ENCODE peak calls at places on chromosomes 11 and 22, in seven cellular contexts. One of them, this sample, is unnamed.

GRCh38 chr11:93652161-93652597 is 9.3 kb upstream of the CEP295 start:
- DNase-seq in ovary: no peak
- DNase-seq in stomach: no peak
- DNase-seq in thyroid gland: peak
- DNase-seq in A549: no peak
- DNase-seq in transverse colon: no peak
- DNase-seq in HepG2: peak
- DNase-seq in this sample: no peak

GRCh38 chr11:45665206-45665932 is at the start of gene CHST1:
- DNase-seq in ovary: peak
- DNase-seq in A549: no peak
- DNase-seq in transverse colon: peak
- DNase-seq in HepG2: no peak
- DNase-seq in stomach: peak
- DNase-seq in thyroid gland: peak
- DNase-seq in this sample: no peak

GRCh38 chr11:61961570-61962212 is 5.7 kb downstream of the FTH1 start:
- DNase-seq in thyroid gland: peak
- DNase-seq in A549: peak
- DNase-seq in transverse colon: peak
- DNase-seq in stomach: peak
- DNase-seq in ovary: peak
- DNase-seq in HepG2: peak
- DNase-seq in this sample: no peak

GRCh38 chr11:31870609-31871309 is 59.6 kb upstream of the PAX6 start:
- DNase-seq in transverse colon: peak
- DNase-seq in HepG2: peak
- DNase-seq in stomach: peak
- DNase-seq in thyroid gland: peak
- DNase-seq in A549: peak
- DNase-seq in ovary: no peak
- DNase-seq in this sample: no peak

GRCh38 chr22:24843048-24843447 is 37.0 kb downstream of the SGSM1 start:
- DNase-seq in transverse colon: no peak
- DNase-seq in HepG2: no peak
- DNase-seq in stomach: no peak
- DNase-seq in thyroid gland: no peak
- DNase-seq in A549: no peak
- DNase-seq in ovary: no peak
- DNase-seq in this sample: no peak

GRCh38 chr11:107741044-107741823 is 29.4 kb upstream of the SLN start:
- DNase-seq in A549: no peak
- DNase-seq in HepG2: peak
- DNase-seq in transverse colon: peak
- DNase-seq in thyroid gland: no peak
- DNase-seq in ovary: no peak
- DNase-seq in stomach: no peak
- DNase-seq in this sample: no peak

GRCh38 chr22:46007003-46007847 is 30.3 kb upstream of the WNT7B start:
- DNase-seq in transverse colon: peak
- DNase-seq in thyroid gland: peak
- DNase-seq in HepG2: no peak
- DNase-seq in stomach: peak
- DNase-seq in A549: peak
- DNase-seq in ovary: peak
- DNase-seq in this sample: peak

GRCh38 chr11:116109228-116109627 is 605.0 kb upstream of the CADM1 start:
- DNase-seq in HepG2: no peak
- DNase-seq in ovary: no peak
- DNase-seq in transverse colon: no peak
- DNase-seq in stomach: no peak
- DNase-seq in thyroid gland: no peak
- DNase-seq in A549: peak
- DNase-seq in this sample: peak

GRCh38 chr11:10742460-10743208 is 8.4 kb upstream of the CTR9 start:
- DNase-seq in ovary: no peak
- DNase-seq in transverse colon: no peak
- DNase-seq in HepG2: no peak
- DNase-seq in thyroid gland: no peak
- DNase-seq in A549: no peak
- DNase-seq in stomach: no peak
- DNase-seq in this sample: no peak

GRCh38 chr11:10263929-10264328 is 30.1 kb downstream of the SBF2 start:
- DNase-seq in HepG2: no peak
- DNase-seq in transverse colon: no peak
- DNase-seq in A549: no peak
- DNase-seq in ovary: no peak
- DNase-seq in stomach: no peak
- DNase-seq in thyroid gland: no peak
- DNase-seq in this sample: no peak

GRCh38 chr11:58503361-58503856 is 4.5 kb downstream of the OR5B21 start:
- DNase-seq in HepG2: no peak
- DNase-seq in thyroid gland: no peak
- DNase-seq in ovary: no peak
- DNase-seq in A549: no peak
- DNase-seq in stomach: no peak
- DNase-seq in transverse colon: no peak
- DNase-seq in this sample: no peak

GRCh38 chr22:36334081-36334831 is 53.5 kb downstream of the MYH9 start:
- DNase-seq in ovary: no peak
- DNase-seq in A549: no peak
- DNase-seq in transverse colon: peak
- DNase-seq in HepG2: no peak
- DNase-seq in stomach: no peak
- DNase-seq in thyroid gland: no peak
- DNase-seq in this sample: no peak

GRCh38 chr22:19469421-19469820 is 9.6 kb downstream of the UFD1 start:
- DNase-seq in thyroid gland: no peak
- DNase-seq in stomach: no peak
- DNase-seq in transverse colon: no peak
- DNase-seq in ovary: no peak
- DNase-seq in HepG2: no peak
- DNase-seq in A549: no peak
- DNase-seq in this sample: no peak

GRCh38 chr11:114017723-114018122 is 41.8 kb upstream of the ZBTB16 start:
- DNase-seq in A549: no peak
- DNase-seq in stomach: no peak
- DNase-seq in thyroid gland: no peak
- DNase-seq in transverse colon: no peak
- DNase-seq in ovary: no peak
- DNase-seq in HepG2: no peak
- DNase-seq in this sample: no peak

GRCh38 chr22:39214383-39215069 is 30.3 kb downstream of the PDGFB start:
- DNase-seq in A549: peak
- DNase-seq in ovary: no peak
- DNase-seq in stomach: no peak
- DNase-seq in thyroid gland: peak
- DNase-seq in HepG2: peak
- DNase-seq in transverse colon: no peak
- DNase-seq in this sample: no peak

GRCh38 chr22:39215070-39215396 is 29.7 kb downstream of the PDGFB start:
- DNase-seq in stomach: no peak
- DNase-seq in HepG2: no peak
- DNase-seq in A549: no peak
- DNase-seq in ovary: no peak
- DNase-seq in thyroid gland: no peak
- DNase-seq in transverse colon: no peak
- DNase-seq in this sample: peak

GRCh38 chr22:39216143-39216490 is 28.7 kb downstream of the PDGFB start:
- DNase-seq in ovary: no peak
- DNase-seq in thyroid gland: no peak
- DNase-seq in transverse colon: no peak
- DNase-seq in A549: no peak
- DNase-seq in stomach: no peak
- DNase-seq in HepG2: no peak
- DNase-seq in this sample: no peak

GRCh38 chr22:39214006-39214382 is 30.8 kb downstream of the PDGFB start:
- DNase-seq in HepG2: no peak
- DNase-seq in transverse colon: no peak
- DNase-seq in thyroid gland: no peak
- DNase-seq in ovary: no peak
- DNase-seq in A549: no peak
- DNase-seq in stomach: no peak
- DNase-seq in this sample: no peak

GRCh38 chr22:39215430-39216142 is 29.2 kb downstream of the PDGFB start:
- DNase-seq in transverse colon: no peak
- DNase-seq in ovary: no peak
- DNase-seq in HepG2: no peak
- DNase-seq in A549: peak
- DNase-seq in stomach: no peak
- DNase-seq in thyroid gland: no peak
- DNase-seq in this sample: no peak
- TF ChIP-seq CTCF in transverse colon: peak
- TF ChIP-seq CTCF in ovary: no peak
- TF ChIP-seq CTCF in HepG2: peak
- TF ChIP-seq CTCF in A549: peak
- TF ChIP-seq CTCF in stomach: peak
- TF ChIP-seq CTCF in thyroid gland: no peak
- TF ChIP-seq CTCF in this sample: no peak

GRCh38 chr22:50527921-50528681 is 1.7 kb downstream of the TYMP start:
- DNase-seq in stomach: no peak
- DNase-seq in A549: no peak
- DNase-seq in HepG2: no peak
- DNase-seq in ovary: no peak
- DNase-seq in transverse colon: no peak
- DNase-seq in thyroid gland: no peak
- DNase-seq in this sample: no peak

GRCh38 chr22:50525991-50526848 is 822 bp upstream of the SCO2 start:
- DNase-seq in A549: peak
- DNase-seq in thyroid gland: peak
- DNase-seq in ovary: peak
- DNase-seq in transverse colon: peak
- DNase-seq in stomach: peak
- DNase-seq in HepG2: peak
- DNase-seq in this sample: peak

GRCh38 chr22:50528682-50529415 is 963 bp downstream of the TYMP start:
- DNase-seq in stomach: no peak
- DNase-seq in HepG2: no peak
- DNase-seq in transverse colon: peak
- DNase-seq in ovary: no peak
- DNase-seq in thyroid gland: peak
- DNase-seq in A549: no peak
- DNase-seq in this sample: no peak

GRCh38 chr22:50525104-50525958 is at the start of gene SCO2:
- DNase-seq in transverse colon: peak
- DNase-seq in stomach: peak
- DNase-seq in HepG2: peak
- DNase-seq in thyroid gland: peak
- DNase-seq in A549: peak
- DNase-seq in ovary: peak
- DNase-seq in this sample: peak

GRCh38 chr22:50526849-50527801 is 1.7 kb upstream of the SCO2 start:
- DNase-seq in stomach: peak
- DNase-seq in transverse colon: peak
- DNase-seq in A549: peak
- DNase-seq in thyroid gland: peak
- DNase-seq in ovary: peak
- DNase-seq in HepG2: peak
- DNase-seq in this sample: peak
- TF ChIP-seq POLR2A in stomach: no peak
- TF ChIP-seq POLR2A in transverse colon: peak
- TF ChIP-seq POLR2A in A549: peak
- TF ChIP-seq POLR2A in thyroid gland: no peak
- TF ChIP-seq POLR2A in ovary: no peak
- TF ChIP-seq POLR2A in HepG2: no peak
- TF ChIP-seq POLR2A in this sample: no peak

GRCh38 chr11:392102-392777 is 1.8 kb upstream of the PKP3 start:
- DNase-seq in A549: no peak
- DNase-seq in ovary: no peak
- DNase-seq in thyroid gland: no peak
- DNase-seq in transverse colon: no peak
- DNase-seq in HepG2: no peak
- DNase-seq in stomach: no peak
- DNase-seq in this sample: no peak

GRCh38 chr11:393219-394033 is 583 bp upstream of the PKP3 start:
- DNase-seq in thyroid gland: no peak
- DNase-seq in A549: peak
- DNase-seq in transverse colon: peak
- DNase-seq in HepG2: peak
- DNase-seq in ovary: no peak
- DNase-seq in stomach: peak
- DNase-seq in this sample: no peak

GRCh38 chr11:394858-395655 is 1.0 kb downstream of the PKP3 start:
- DNase-seq in A549: no peak
- DNase-seq in thyroid gland: no peak
- DNase-seq in transverse colon: no peak
- DNase-seq in HepG2: no peak
- DNase-seq in stomach: no peak
- DNase-seq in ovary: no peak
- DNase-seq in this sample: no peak

GRCh38 chr11:395866-396265 is 1.9 kb downstream of the PKP3 start:
- DNase-seq in thyroid gland: no peak
- DNase-seq in ovary: no peak
- DNase-seq in stomach: no peak
- DNase-seq in A549: no peak
- DNase-seq in HepG2: no peak
- DNase-seq in transverse colon: no peak
- DNase-seq in this sample: no peak

GRCh38 chr11:394034-394857 is at the start of gene PKP3:
- DNase-seq in HepG2: peak
- DNase-seq in ovary: no peak
- DNase-seq in stomach: peak
- DNase-seq in transverse colon: peak
- DNase-seq in thyroid gland: peak
- DNase-seq in A549: peak
- DNase-seq in this sample: peak
- H3K4me3 ChIP-seq in HepG2: peak
- H3K4me3 ChIP-seq in ovary: no peak
- H3K4me3 ChIP-seq in stomach: peak
- H3K4me3 ChIP-seq in transverse colon: peak
- H3K4me3 ChIP-seq in thyroid gland: peak
- H3K4me3 ChIP-seq in A549: peak
- H3K4me3 ChIP-seq in this sample: peak

DNA sequence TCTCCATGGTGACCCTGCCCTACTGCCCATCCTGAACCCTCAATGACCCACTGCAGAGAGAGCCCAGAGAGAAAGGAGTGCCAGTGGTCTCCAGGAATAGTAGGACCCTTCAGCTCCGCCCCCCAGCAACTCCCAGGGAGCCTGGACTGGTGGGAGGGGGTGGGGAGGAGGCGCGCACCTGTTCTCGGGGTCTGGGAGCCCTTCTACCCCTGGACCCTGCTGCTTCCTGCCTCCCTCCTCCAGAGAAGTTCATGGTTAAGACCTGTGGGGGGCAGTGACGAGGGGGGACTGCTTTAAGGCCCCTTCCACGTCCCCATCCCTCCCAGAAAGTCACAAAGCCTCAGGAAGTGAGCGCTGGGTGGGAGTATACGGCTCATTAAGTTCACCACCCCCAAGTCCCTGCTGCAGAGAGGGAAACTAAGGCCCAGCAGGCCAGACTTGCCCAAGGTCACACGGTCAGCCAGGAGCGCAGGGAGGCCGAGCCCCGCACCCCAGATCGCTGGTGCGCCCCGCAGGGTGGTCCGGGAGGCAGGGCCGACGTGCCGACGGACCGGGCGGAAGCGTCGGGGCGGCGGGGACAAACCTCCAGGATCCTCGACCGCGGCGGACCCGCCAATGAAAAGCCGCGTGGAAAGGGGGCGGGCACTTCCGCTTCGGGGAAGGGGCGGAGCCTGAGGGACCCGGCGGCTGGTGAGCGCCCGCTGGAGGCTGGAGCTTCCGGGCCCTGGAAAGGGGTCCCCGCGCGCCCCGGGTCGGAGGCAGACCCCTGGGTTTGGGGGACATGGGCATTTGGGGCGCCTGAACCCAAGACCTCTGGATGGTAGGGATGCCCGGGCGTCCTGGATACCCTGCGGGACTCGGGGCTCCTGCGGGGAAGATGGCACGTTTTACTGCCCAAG is at the start of the genes NUDT22 and TRPT1:
- DNase-seq in stomach: peak
- DNase-seq in thyroid gland: peak
- DNase-seq in transverse colon: peak
- DNase-seq in A549: peak
- DNase-seq in HepG2: peak
- DNase-seq in ovary: peak
- DNase-seq in this sample: peak
- TF ChIP-seq CTCF in stomach: no peak
- TF ChIP-seq CTCF in thyroid gland: no peak
- TF ChIP-seq CTCF in transverse colon: no peak
- TF ChIP-seq CTCF in A549: peak
- TF ChIP-seq CTCF in HepG2: peak
- TF ChIP-seq CTCF in ovary: no peak
- TF ChIP-seq CTCF in this sample: no peak